ENCODE peak calls at places on chromosomes 12 and 14, in eight cellular contexts. B, L, C, O, J, G, A and U are unnamed samples.

GRCh38 chr12:14260011-14260993 is 105.2 kb upstream of the ATF7IP start:
- DNase-seq in O (peak), C (peak), G (peak), A (no peak), L (peak), J (no peak), B (no peak), U (peak)

GRCh38 chr14:100290607-100291304 is 15.5 kb downstream of the SLC25A29 start:
- DNase-seq in B (no peak), L (no peak), A (no peak), J (no peak), C (peak), O (no peak), G (no peak), U (no peak)

GRCh38 chr14:53355581-53356112 is 202.5 kb upstream of the DDHD1 start:
- DNase-seq in J (peak), C (no peak), L (peak), A (no peak), O (peak), G (no peak), B (no peak), U (peak)

GRCh38 chr14:99660794-99661193 is 15.9 kb downstream of the HHIPL1 start:
- DNase-seq in A (no peak), C (no peak), O (no peak), L (no peak), G (no peak), J (no peak), B (no peak), U (no peak)

GRCh38 chr12:78430501-78430900 is 434.1 kb upstream of the SYT1 start:
- DNase-seq in A (no peak), L (no peak), J (no peak), B (no peak), G (no peak), O (no peak), C (no peak), U (no peak)

GRCh38 chr14:60095781-60096450 is 4.2 kb downstream of the PCNX4 start:
- DNase-seq in G (peak), C (no peak), B (no peak), A (no peak), O (peak), L (peak), J (no peak), U (peak)

GRCh38 chr14:102760485-102761193 is 16.6 kb upstream of the TRAF3 start:
- DNase-seq in L (no peak), B (no peak), O (no peak), C (no peak), A (no peak), G (no peak), J (no peak), U (no peak)

GRCh38 chr12:24177889-24178288 is 228.4 kb upstream of the SOX5 start:
- DNase-seq in G (peak), L (no peak), J (no peak), A (no peak), C (no peak), O (no peak), B (no peak), U (no peak)

GRCh38 chr14:66403183-66403582 is 83.0 kb upstream of the CCDC196 start:
- DNase-seq in C (no peak), B (no peak), J (no peak), A (peak), L (peak), O (peak), G (peak), U (no peak)

GRCh38 chr14:100824156-100824555 is 1.8 kb upstream of the MEG3 start:
- DNase-seq in B (peak), L (no peak), C (no peak), A (no peak), G (no peak), O (no peak), J (no peak), U (no peak)

GRCh38 chr12:19138551-19139344 is 9.2 kb downstream of the PLEKHA5 start:
- DNase-seq in A (no peak), C (no peak), O (peak), G (no peak), J (no peak), B (no peak), L (peak), U (peak)

GRCh38 chr12:15811192-15812127 is 22.3 kb upstream of the EPS8 start:
- DNase-seq in C (no peak), B (no peak), J (no peak), O (no peak), L (no peak), G (no peak), A (no peak), U (no peak)

GRCh38 chr12:75289678-75290200 is 40.4 kb downstream of the CAPS2 start:
- DNase-seq in O (no peak), A (no peak), B (no peak), L (no peak), C (no peak), G (no peak), J (no peak), U (no peak)

GRCh38 chr12:54984602-54985376 is at the start of gene TESPA1:
- DNase-seq in L (no peak), B (no peak), C (peak), A (peak), O (no peak), J (no peak), G (no peak), U (no peak)

GRCh38 chr12:123120452-123121166 is 30.3 kb downstream of the PITPNM2 start:
- DNase-seq in J (peak), A (peak), B (no peak), O (no peak), C (no peak), L (no peak), G (peak), U (no peak)

GRCh38 chr14:89027097-89027740 is 202.8 kb downstream of the TTC8 start:
- DNase-seq in A (peak), J (peak), O (peak), G (no peak), C (peak), B (no peak), L (peak), U (no peak)

GRCh38 chr14:100858838-100859220 is 32.9 kb downstream of the MEG3 start:
- DNase-seq in G (no peak), O (no peak), C (no peak), L (no peak), A (no peak), B (no peak), J (no peak), U (no peak)

GRCh38 chr14:92649934-92650545 is 98.4 kb downstream of the LGMN start:
- DNase-seq in B (no peak), A (no peak), J (no peak), O (no peak), L (no peak), G (no peak), C (peak), U (no peak)

GRCh38 chr14:101188571-101188915 is 285.0 kb upstream of the RTL1 start:
- DNase-seq in A (no peak), L (no peak), J (no peak), C (no peak), O (no peak), B (no peak), G (no peak), U (no peak)

GRCh38 chr14:104973215-104974145 is 4.7 kb downstream of the AHNAK2 start:
- DNase-seq in L (peak), B (peak), A (no peak), G (no peak), C (peak), O (peak), J (no peak), U (peak)

GRCh38 chr12:117452071-117452470 is 90.6 kb upstream of the NOS1 start:
- DNase-seq in A (no peak), J (no peak), B (no peak), G (no peak), L (no peak), O (no peak), C (no peak), U (no peak)

GRCh38 chr12:127479256-127479655 is 787.7 kb upstream of the TMEM132C start:
- DNase-seq in A (no peak), B (no peak), J (no peak), O (no peak), G (no peak), C (no peak), L (no peak), U (no peak)

GRCh38 chr12:49549735-49550710 is 11.2 kb downstream of the KCNH3 start:
- DNase-seq in B (no peak), L (no peak), O (no peak), C (no peak), A (no peak), G (peak), J (peak), U (no peak)

GRCh38 chr12:48996794-48997718 is 2.1 kb downstream of the DDN start:
- DNase-seq in O (no peak), B (peak), L (no peak), J (peak), A (peak), C (peak), G (peak), U (no peak)

GRCh38 chr14:91010153-91010533 is 50.3 kb downstream of the RPS6KA5 start:
- DNase-seq in G (no peak), C (no peak), L (no peak), O (no peak), A (no peak), B (no peak), J (no peak), U (no peak)

GRCh38 chr12:71691504-71692129 is 5.7 kb downstream of the TMEM19 start:
- DNase-seq in J (no peak), L (no peak), C (no peak), O (no peak), B (no peak), A (no peak), G (no peak), U (no peak)

GRCh38 chr14:95151561-95151960 is 5.8 kb downstream of the DICER1 start:
- DNase-seq in B (no peak), C (no peak), L (no peak), G (no peak), O (no peak), J (no peak), A (no peak), U (no peak)

GRCh38 chr12:75658826-75659823 is 147.7 kb upstream of the KRR1 start:
- DNase-seq in O (peak), J (no peak), A (no peak), B (no peak), C (no peak), L (peak), G (peak), U (peak)

GRCh38 chr12:130076752-130077151 is 85.5 kb upstream of the FZD10 start:
- DNase-seq in B (no peak), J (no peak), O (no peak), G (no peak), L (no peak), C (no peak), A (no peak), U (no peak)

GRCh38 chr12:123167329-123167728 is 16.4 kb upstream of the PITPNM2 start:
- DNase-seq in C (no peak), O (no peak), B (no peak), A (no peak), L (no peak), G (no peak), J (no peak), U (no peak)

GRCh38 chr14:31510222-31510621 is 22.4 kb upstream of the GPR33 start:
- DNase-seq in A (peak), O (peak), B (no peak), J (no peak), L (peak), G (peak), C (no peak), U (no peak)

GRCh38 chr12:22100952-22101748 is 55.1 kb downstream of the CMAS start:
- DNase-seq in G (peak), L (peak), O (no peak), B (peak), C (peak), A (peak), J (no peak), U (peak)

GRCh38 chr12:57416039-57416996 is 14.5 kb downstream of the R3HDM2 start:
- DNase-seq in B (no peak), L (peak), C (no peak), O (no peak), A (no peak), G (no peak), J (no peak), U (no peak)

GRCh38 chr14:76080009-76080408 is 71.7 kb upstream of the GPATCH2L start:
- DNase-seq in J (no peak), L (no peak), B (no peak), G (no peak), C (no peak), A (no peak), O (no peak), U (no peak)

GRCh38 chr14:20489093-20489994 is 16.0 kb upstream of the RNASE10 start:
- DNase-seq in B (no peak), C (no peak), G (no peak), A (peak), J (no peak), L (peak), O (no peak), U (no peak)

GRCh38 chr12:115598827-115599226 is 678.7 kb downstream of the MED13L start:
- DNase-seq in B (no peak), J (no peak), G (peak), A (no peak), O (no peak), L (no peak), C (no peak), U (no peak)

GRCh38 chr14:28772613-28773012 is 6.0 kb downstream of the FOXG1 start:
- DNase-seq in C (no peak), G (peak), L (no peak), A (no peak), B (no peak), O (no peak), J (peak), U (no peak)

GRCh38 chr14:102777711-102778615 is 714 bp downstream of the TRAF3 start:
- DNase-seq in G (no peak), A (peak), B (peak), J (no peak), L (no peak), C (peak), O (no peak), U (no peak)

GRCh38 chr12:92649511-92650227 is 53.1 kb upstream of the PLEKHG7 start:
- DNase-seq in O (peak), J (peak), L (peak), A (peak), G (peak), B (peak), C (peak), U (peak)